ENCODE peak calls at places on chromosomes 5 and 9, in four cellular contexts. O is HCT116, I is mammary epithelial cell, Z is stomach. X is an unnamed sample.
A peak's percentile ranks its signal among the peaks of the same experiment; 100 is the strongest.

GRCh38 chr5:14305045-14305444 is 161.9 kb downstream of the TRIO start:
- DNase-seq in Z (no peak), I (peak; percentile 80), O (no peak), X (no peak)

GRCh38 chr5:91384671-91385430 is 1.7 kb upstream of the ARRDC3 start:
- DNase-seq in O (peak; percentile 94), I (peak; percentile 81), Z (peak; percentile 40), X (no peak)

GRCh38 chr9:106921341-106921899 is 58.5 kb downstream of the ZNF462 start:
- DNase-seq in O (peak; percentile 23), I (no peak), Z (no peak), X (no peak)

GRCh38 chr9:4798281-4798680 is 5.5 kb downstream of the RCL1 start:
- DNase-seq in O (no peak), I (no peak), Z (no peak), X (no peak)

GRCh38 chr9:751137-752051 is 90.1 kb upstream of the DMRT1 start:
- DNase-seq in O (no peak), I (peak; percentile 56), Z (no peak), X (no peak)

GRCh38 chr5:108367679-108368334 is 14.1 kb downstream of the FBXL17 start:
- DNase-seq in Z (no peak), I (no peak), O (no peak), X (no peak)

GRCh38 chr5:132457371-132458225 is 33.0 kb downstream of the IRF1 start:
- DNase-seq in O (no peak), I (no peak), Z (peak; percentile 35), X (no peak)

GRCh38 chr9:8856686-8857329 is 1057.2 kb upstream of the DMAC1 start:
- DNase-seq in I (no peak), O (no peak), Z (no peak), X (no peak)

GRCh38 chr9:135336722-135337490 is 142.7 kb upstream of the PPP1R26 start:
- DNase-seq in I (no peak), Z (no peak), O (no peak), X (peak; percentile 68)

GRCh38 chr9:10005206-10005605 is 607.6 kb downstream of the PTPRD start:
- DNase-seq in O (no peak), Z (no peak), I (no peak), X (no peak)

GRCh38 chr9:26261503-26262330 is 583.5 kb upstream of the TUSC1 start:
- DNase-seq in I (peak; percentile 64), O (no peak), Z (no peak), X (no peak)

GRCh38 chr9:134960701-134961181 is 43.0 kb upstream of the FCN1 start:
- DNase-seq in Z (no peak), O (no peak), I (no peak), X (no peak)

GRCh38 chr5:119036101-119036762 is 34.7 kb upstream of the DMXL1 start:
- DNase-seq in I (peak; percentile 79), O (peak; percentile 65), Z (no peak), X (no peak)

GRCh38 chr9:116520218-116520617 is 166.9 kb upstream of the TRIM32 start:
- DNase-seq in I (no peak), O (no peak), Z (no peak), X (no peak)

GRCh38 chr9:7467186-7467585 is 332.4 kb downstream of the DMAC1 start:
- DNase-seq in O (no peak), I (peak; percentile 21), Z (no peak), X (no peak)

GRCh38 chr5:168773231-168773630 is 194.1 kb upstream of the PANK3 start:
- DNase-seq in Z (no peak), I (no peak), O (no peak), X (no peak)

GRCh38 chr5:88452820-88453219 is 184.2 kb upstream of the TMEM161B start:
- DNase-seq in I (no peak), O (no peak), Z (no peak), X (no peak)

GRCh38 chr9:107712390-107712789 is 222.8 kb upstream of the KLF4 start:
- DNase-seq in O (peak; percentile 77), Z (no peak), I (peak; percentile 94), X (no peak)

GRCh38 chr5:136064510-136064909 is 35.7 kb downstream of the TGFBI start:
- DNase-seq in O (no peak), Z (no peak), I (no peak), X (no peak)

GRCh38 chr9:70677336-70677735 is 262.9 kb upstream of the KLF9 start:
- DNase-seq in I (no peak), O (no peak), Z (no peak), X (no peak)

GRCh38 chr9:26308328-26308727 is 584.3 kb downstream of the CAAP1 start:
- DNase-seq in I (no peak), Z (no peak), O (no peak), X (no peak)

GRCh38 chr5:6584101-6584645 is 48.7 kb downstream of the NSUN2 start:
- DNase-seq in Z (no peak), I (no peak), O (no peak), X (no peak)

GRCh38 chr5:83720805-83721431 is at the start of gene HAPLN1:
- DNase-seq in I (no peak), O (no peak), Z (no peak), X (no peak)

GRCh38 chr9:14935917-14936316 is 25.7 kb upstream of the FREM1 start:
- DNase-seq in I (no peak), O (no peak), Z (no peak), X (no peak)

GRCh38 chr9:86741311-86742215 is 205.7 kb downstream of the GAS1 start:
- DNase-seq in Z (peak; percentile 36), O (peak; percentile 87), I (peak; percentile 97), X (no peak)

GRCh38 chr5:107868994-107869393 is 198.3 kb upstream of the EFNA5 start:
- DNase-seq in Z (no peak), O (no peak), I (no peak), X (no peak)

GRCh38 chr5:144207875-144208444 is 37.3 kb downstream of the KCTD16 start:
- DNase-seq in O (no peak), I (no peak), Z (no peak), X (no peak)
- TF ChIP-seq CTCF in O (no peak), I (no peak), Z (no peak), X (no peak)

GRCh38 chr5:56123531-56124243 is 109.4 kb downstream of the ANKRD55 start:
- DNase-seq in Z (peak; percentile 27), I (peak; percentile 78), O (peak; percentile 91), X (peak; percentile 88)
- TF ChIP-seq CTCF in Z (no peak), I (no peak), O (no peak), X (no peak)

GRCh38 chr9:18623201-18623600 is 149.2 kb downstream of the ADAMTSL1 start:
- DNase-seq in I (no peak), O (no peak), Z (no peak), X (no peak)

GRCh38 chr9:18629136-18629535 is 155.2 kb downstream of the ADAMTSL1 start:
- DNase-seq in O (no peak), Z (no peak), I (no peak), X (no peak)

GRCh38 chr9:18622186-18622836 is 148.4 kb downstream of the ADAMTSL1 start:
- DNase-seq in O (no peak), Z (no peak), I (no peak), X (no peak)

DNA sequence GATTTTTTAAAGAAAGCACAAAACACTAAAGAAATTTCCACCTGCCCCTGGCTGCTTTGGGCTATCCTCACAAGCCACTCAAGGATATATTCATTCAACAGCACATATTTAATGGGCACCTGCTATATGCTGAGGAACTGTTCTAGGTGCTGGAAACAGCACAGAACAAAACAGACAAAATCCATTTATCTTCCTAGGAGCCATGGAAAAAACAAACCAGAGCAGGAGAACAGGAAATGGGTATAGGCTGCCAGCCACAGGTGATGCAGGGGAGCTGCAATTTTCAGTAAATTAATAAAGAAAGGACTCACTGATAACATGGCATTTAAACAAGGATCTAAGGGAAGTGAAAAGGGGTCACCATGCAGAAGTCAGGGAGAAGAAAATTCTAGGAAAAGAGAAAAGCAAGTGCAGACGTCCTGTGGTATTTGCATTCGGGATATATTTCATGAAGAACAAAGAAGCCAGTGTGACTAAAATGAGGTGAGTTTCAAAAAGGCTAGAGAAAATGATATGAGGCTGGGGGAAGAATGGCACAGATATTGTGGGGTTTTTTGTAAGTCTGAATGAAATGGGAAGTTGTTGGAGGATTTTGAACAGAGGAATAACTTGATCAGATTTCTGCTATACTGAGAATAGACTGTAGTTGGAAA is 152.2 kb downstream of the ADAMTSL1 start:
- DNase-seq in Z (no peak), I (peak; percentile 23), O (no peak), X (no peak)
- TF ChIP-seq CTCF in Z (no peak), I (peak; percentile 41), O (no peak), X (no peak)

GRCh38 chr9:88174324-88174723 is 36.0 kb upstream of the SPATA31C2 start:
- DNase-seq in I (no peak), Z (no peak), O (no peak), X (no peak)
- TF ChIP-seq CTCF in I (no peak), Z (no peak), O (no peak), X (no peak)

DNA sequence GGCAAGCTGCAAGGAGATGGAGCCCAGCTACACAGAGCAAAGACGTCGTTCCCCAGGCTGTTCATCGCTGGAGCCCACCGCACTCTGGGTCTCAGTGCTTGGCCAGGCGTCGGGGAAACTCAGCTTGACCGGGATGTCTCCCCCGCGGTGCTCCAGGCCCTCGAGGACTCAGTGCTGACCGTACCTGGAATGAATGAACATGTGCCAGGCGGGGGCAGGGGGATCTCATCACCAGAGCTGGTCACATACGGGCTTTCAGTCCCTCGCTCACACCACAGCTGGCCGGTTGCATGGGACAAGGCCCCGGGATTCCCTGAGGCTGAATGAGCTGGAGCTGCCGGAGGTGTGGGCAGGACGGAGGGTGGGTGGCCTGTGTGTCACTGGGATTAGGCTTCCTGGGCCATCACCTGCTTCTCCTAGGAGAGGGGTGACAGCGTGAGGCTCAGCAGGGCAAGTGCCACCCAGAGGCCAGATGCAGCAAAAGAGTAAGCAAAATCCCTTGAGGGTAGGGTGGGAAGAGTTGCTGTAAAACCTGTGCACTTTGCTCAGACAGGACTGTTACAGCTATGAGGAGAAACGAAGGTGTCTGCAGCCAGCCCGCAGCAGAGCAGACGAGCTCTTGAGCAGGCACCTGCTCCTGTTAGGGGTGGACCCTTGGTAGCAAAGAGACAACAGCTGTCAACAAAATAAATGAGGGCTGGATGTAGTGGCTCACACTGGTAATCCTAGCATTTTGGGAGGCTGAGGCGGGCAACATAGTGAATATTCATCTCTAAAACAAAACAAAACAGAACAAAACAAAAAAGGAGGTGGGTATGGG is 70.7 kb upstream of the RAPGEF1 start:
- DNase-seq in I (no peak), O (no peak), Z (no peak), X (no peak)
- TF ChIP-seq CTCF in I (no peak), O (no peak), Z (no peak), X (no peak)

GRCh38 chr5:173327948-173328895 is at the start of gene STC2:
- DNase-seq in O (peak; percentile 95), Z (peak; percentile 73), I (peak; percentile 50), X (peak; percentile 97)
- TF ChIP-seq CTCF in O (no peak), Z (no peak), I (no peak), X (peak; percentile 5)